ENCODE peak calls at places on chromosome 1, in seven cellular contexts. M is GM23338, D is tibial artery, C is stomach, S is upper lobe of right lung, V is uterus, T is colonic mucosa. R is an unnamed sample. For H3K27me3 and H3K4me1, the result is how much of the 10 kb centered on the place peaks cover.

GRCh38 chr1:107198581-107198980 is 57.7 kb downstream of the NTNG1 start:
- DNase-seq in D (no peak), T (no peak), C (no peak), S (no peak), M (no peak), V (no peak), R (no peak)

GRCh38 chr1:53643061-53643880 is 95.7 kb downstream of the GLIS1 start:
- DNase-seq in C (peak), M (no peak), T (no peak), V (no peak), S (peak), D (peak), R (no peak)

GRCh38 chr1:92973203-92973907 is 12.1 kb upstream of the DIPK1A start:
- DNase-seq in V (no peak), T (no peak), C (no peak), S (no peak), D (no peak), M (no peak), R (no peak)

GRCh38 chr1:227065311-227065710 is 125.2 kb downstream of the COQ8A start:
- DNase-seq in M (no peak), S (no peak), D (no peak), V (no peak), T (no peak), C (no peak), R (no peak)

GRCh38 chr1:14238472-14239059 is 359.9 kb upstream of the KAZN start:
- DNase-seq in T (peak), D (peak), C (peak), M (no peak), V (peak), S (peak), R (no peak)

GRCh38 chr1:37055631-37056030 is 21.3 kb upstream of the GRIK3 start:
- DNase-seq in D (no peak), M (no peak), V (no peak), C (no peak), T (no peak), S (no peak), R (no peak)

GRCh38 chr1:108570128-108570527 is 10.2 kb downstream of the EEIG2 start:
- DNase-seq in M (peak), C (no peak), D (no peak), T (no peak), S (no peak), V (no peak), R (no peak)

GRCh38 chr1:35448344-35448801 is 108.8 kb downstream of the KIAA0319L start:
- DNase-seq in V (no peak), D (peak), T (peak), C (peak), M (no peak), S (no peak), R (no peak)

GRCh38 chr1:225977937-225978748 is 21.0 kb downstream of the SDE2 start:
- DNase-seq in T (no peak), S (no peak), D (no peak), C (no peak), M (no peak), V (no peak), R (no peak)

GRCh38 chr1:112817555-112818373 is 102.6 kb upstream of the PPM1J start:
- DNase-seq in C (no peak), S (no peak), M (peak), V (no peak), T (no peak), D (no peak), R (no peak)

GRCh38 chr1:119409731-119410130 is 5.2 kb upstream of the HSD3B2 start:
- DNase-seq in S (no peak), C (no peak), M (no peak), T (no peak), V (no peak), D (no peak), R (no peak)

GRCh38 chr1:39919545-39919944 is 17.8 kb upstream of the MYCL start:
- DNase-seq in T (peak), V (peak), S (peak), D (no peak), C (peak), M (peak), R (no peak)

GRCh38 chr1:177142791-177143382 is 21.6 kb downstream of the ASTN1 start:
- DNase-seq in D (no peak), V (no peak), C (no peak), M (peak), T (no peak), S (no peak), R (no peak)

GRCh38 chr1:14850563-14850962 is 252.1 kb downstream of the KAZN start:
- DNase-seq in V (no peak), D (no peak), M (no peak), S (no peak), T (no peak), C (peak), R (no peak)

GRCh38 chr1:205590777-205591513 is 40.9 kb downstream of the ELK4 start:
- DNase-seq in S (no peak), C (no peak), V (no peak), D (no peak), T (no peak), M (no peak), R (no peak)

GRCh38 chr1:179883739-179884138 is 1.7 kb downstream of the TOR1AIP1 start:
- DNase-seq in T (no peak), V (no peak), M (peak), C (no peak), D (no peak), S (no peak), R (no peak)

GRCh38 chr1:96710708-96711477 is 10.7 kb upstream of the PTBP2 start:
- DNase-seq in C (no peak), S (no peak), D (no peak), M (no peak), V (no peak), T (no peak), R (no peak)

GRCh38 chr1:100343897-100344296 is 8.4 kb upstream of the CDC14A start:
- DNase-seq in M (peak), S (no peak), C (no peak), D (no peak), T (no peak), V (no peak), R (no peak)

GRCh38 chr1:228101994-228102790 is 933 bp downstream of the C1orf35 start:
- DNase-seq in C (peak), V (no peak), S (peak), T (peak), M (peak), D (no peak), R (no peak)

GRCh38 chr1:221717491-221717865 is 24.4 kb downstream of the DUSP10 start:
- DNase-seq in D (no peak), S (no peak), V (no peak), M (no peak), T (no peak), C (no peak), R (no peak)

GRCh38 chr1:94806451-94806861 is 13.7 kb upstream of the SLC44A3 start:
- DNase-seq in T (no peak), D (no peak), M (no peak), C (no peak), S (no peak), V (no peak), R (no peak)

GRCh38 chr1:15027515-15027948 is 126.0 kb upstream of the TMEM51 start:
- DNase-seq in M (peak), T (peak), D (peak), V (peak), S (peak), C (peak), R (no peak)

GRCh38 chr1:110321846-110322245 is 17.3 kb upstream of the RBM15 start:
- DNase-seq in V (no peak), D (no peak), C (no peak), T (no peak), M (no peak), S (no peak), R (no peak)

GRCh38 chr1:63847308-63847910 is 73.6 kb downstream of the ROR1 start:
- DNase-seq in V (no peak), C (no peak), S (no peak), T (no peak), D (no peak), M (no peak), R (no peak)

GRCh38 chr1:221715321-221716169 is 26.3 kb downstream of the DUSP10 start:
- DNase-seq in C (no peak), S (no peak), V (no peak), T (no peak), M (peak), D (no peak), R (no peak)

GRCh38 chr1:183600136-183600535 is 9.9 kb upstream of the NCF2 start:
- DNase-seq in T (no peak), M (no peak), C (no peak), V (no peak), D (peak), S (no peak), R (no peak)

GRCh38 chr1:245673920-245674414 is 519.2 kb downstream of the KIF26B start:
- DNase-seq in D (no peak), T (no peak), C (no peak), M (no peak), V (no peak), S (no peak), R (no peak)

GRCh38 chr1:153633161-153633746 is 612 bp upstream of the CHTOP start:
- DNase-seq in T (peak), M (no peak), D (no peak), V (no peak), S (no peak), C (peak), R (no peak)

GRCh38 chr1:7329868-7330615 is 441.1 kb upstream of the VAMP3 start:
- DNase-seq in T (peak), D (no peak), M (no peak), C (no peak), V (no peak), S (no peak), R (no peak)

GRCh38 chr1:230306158-230306557 is 120.0 kb downstream of the PGBD5 start:
- DNase-seq in C (no peak), S (no peak), V (no peak), M (no peak), T (no peak), D (no peak), R (no peak)

GRCh38 chr1:28718166-28718565 is 18.6 kb upstream of the YTHDF2 start:
- DNase-seq in C (no peak), T (no peak), D (no peak), S (no peak), V (no peak), M (no peak), R (no peak)

GRCh38 chr1:54054438-54054749 is 986 bp downstream of the TCEANC2 start:
- DNase-seq in V (no peak), D (no peak), S (no peak), M (peak), T (no peak), C (no peak), R (no peak)

GRCh38 chr1:156412653-156413309 is 43.8 kb downstream of the RHBG start:
- DNase-seq in D (no peak), S (no peak), C (no peak), T (no peak), M (no peak), V (no peak), R (no peak)

GRCh38 chr1:156409424-156409823 is 40.4 kb downstream of the RHBG start:
- DNase-seq in T (no peak), V (no peak), D (no peak), C (no peak), S (no peak), M (no peak), R (no peak)

GRCh38 chr1:156410740-156411139 is 41.7 kb downstream of the RHBG start:
- DNase-seq in S (no peak), C (no peak), T (no peak), M (no peak), V (no peak), D (no peak), R (no peak)

GRCh38 chr1:156407760-156408159 is 38.7 kb downstream of the RHBG start:
- DNase-seq in V (no peak), S (no peak), C (no peak), T (no peak), M (no peak), D (no peak), R (no peak)

GRCh38 chr1:156410238-156410637 is 41.2 kb downstream of the RHBG start:
- DNase-seq in M (no peak), V (no peak), C (no peak), D (no peak), T (no peak), S (no peak), R (no peak)
- H3K27me3 ChIP-seq in M (under half), V (under half), C (under half), D (under half), T (under half), S (half or more), R (half or more)

GRCh38 chr1:203628185-203628996 is 1.8 kb downstream of the ATP2B4 start:
- DNase-seq in T (peak), S (peak), D (peak), V (peak), C (no peak), M (peak), R (no peak)

GRCh38 chr1:203628997-203629508 is 2.4 kb downstream of the ATP2B4 start:
- DNase-seq in V (no peak), C (no peak), T (peak), D (no peak), M (no peak), S (no peak), R (no peak)

GRCh38 chr1:203631349-203631748 is 4.7 kb downstream of the ATP2B4 start:
- DNase-seq in S (no peak), V (no peak), D (no peak), M (no peak), C (no peak), T (no peak), R (no peak)

GRCh38 chr1:203630697-203631096 is 4.1 kb downstream of the ATP2B4 start:
- DNase-seq in D (no peak), S (no peak), T (no peak), C (no peak), V (no peak), M (no peak), R (no peak)

DNA sequence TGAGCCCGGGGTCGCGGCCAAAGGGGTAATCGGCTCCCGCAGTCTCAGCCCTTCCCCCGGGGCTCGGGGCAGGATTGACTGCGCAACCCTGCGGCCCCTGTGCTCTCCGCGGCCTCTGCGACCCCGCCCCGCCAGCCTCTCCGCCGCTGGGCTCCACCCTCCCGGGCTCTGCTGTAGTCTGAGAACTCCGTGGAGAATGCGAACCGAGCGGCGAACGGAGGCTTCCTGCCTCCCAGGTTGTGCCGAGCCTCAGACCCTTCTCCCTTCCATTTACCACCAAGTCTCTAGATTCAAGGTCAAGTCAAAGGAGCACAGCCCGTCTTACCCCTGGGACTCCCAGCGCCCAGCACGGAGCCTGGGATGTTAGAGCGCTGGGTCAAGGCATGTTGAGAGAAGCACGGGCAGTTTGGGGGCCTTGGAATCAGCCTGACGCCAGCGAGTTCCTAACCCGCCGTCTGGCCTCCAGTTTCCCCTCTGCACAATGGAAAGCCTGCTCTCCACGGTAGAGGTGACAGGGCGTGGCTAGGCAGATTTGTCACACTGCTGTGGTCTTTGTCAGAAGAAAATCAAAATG is 3.0 kb downstream of the ATP2B4 start:
- DNase-seq in V (peak), S (peak), M (peak), D (peak), T (peak), C (peak), R (no peak)
- H3K4me1 ChIP-seq in V (under half), S (under half), M (under half), D (under half), T (under half), C (half or more), R (half or more)

GRCh38 chr1:90709535-90709934 is 7.6 kb downstream of the BARHL2 start:
- DNase-seq in M (no peak), S (no peak), C (no peak), T (no peak), D (no peak), V (no peak), R (no peak)

GRCh38 chr1:90708236-90708786 is 8.8 kb downstream of the BARHL2 start:
- DNase-seq in M (peak), S (no peak), C (no peak), V (no peak), D (no peak), T (no peak), R (no peak)

GRCh38 chr1:90710579-90711536 is 6.2 kb downstream of the BARHL2 start:
- DNase-seq in S (no peak), V (no peak), D (no peak), C (no peak), M (peak), T (no peak), R (no peak)

GRCh38 chr1:90707363-90707710 is 9.8 kb downstream of the BARHL2 start:
- DNase-seq in M (peak), T (no peak), S (peak), V (no peak), C (peak), D (no peak), R (no peak)

DNA sequence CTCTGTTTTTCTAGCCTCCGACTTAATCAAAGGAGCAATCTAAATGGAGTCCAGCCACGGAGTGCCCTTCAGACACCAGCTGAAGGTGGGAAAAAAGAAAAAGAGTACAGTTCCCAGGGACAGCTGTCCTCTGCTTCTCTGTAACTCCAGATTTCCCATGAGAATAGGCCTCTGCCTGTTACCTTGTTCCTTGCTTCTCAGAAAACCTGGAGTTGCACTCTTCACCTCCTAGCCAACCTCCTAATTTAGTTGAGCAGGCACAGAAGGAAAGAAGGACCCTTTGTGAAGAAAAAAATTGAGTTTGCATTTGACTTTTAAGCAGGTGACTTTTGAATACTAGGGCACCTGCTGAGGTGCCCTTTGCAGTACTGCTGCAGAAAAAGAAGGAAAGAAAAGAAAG is 8.3 kb downstream of the BARHL2 start:
- DNase-seq in V (no peak), D (no peak), M (no peak), T (no peak), S (no peak), C (no peak), R (no peak)
- TF ChIP-seq CTCF in V (no peak), D (no peak), M (no peak), T (no peak), S (no peak), C (no peak), R (no peak)

GRCh38 chr1:61329556-61329955 is 247.2 kb downstream of the NFIA start:
- DNase-seq in V (no peak), C (no peak), D (no peak), T (no peak), S (no peak), M (no peak), R (no peak)
- H3K27me3 ChIP-seq in V (under half), C (under half), D (under half), T (under half), S (under half), M (under half), R (under half)

GRCh38 chr1:22754106-22754768 is 43.6 kb downstream of the EPHB2 start:
- DNase-seq in C (no peak), D (no peak), T (no peak), M (no peak), S (no peak), V (no peak), R (no peak)
- H3K4me1 ChIP-seq in C (under half), D (under half), T (under half), M (under half), S (under half), V (under half), R (under half)

GRCh38 chr1:201506573-201507567 is at the start of gene CSRP1:
- DNase-seq in V (peak), D (peak), M (peak), T (peak), S (peak), C (peak), R (peak)
- TF ChIP-seq CTCF in V (peak), D (no peak), M (no peak), T (no peak), S (no peak), C (no peak), R (no peak)

R was measured in esophagus squamous epithelium.